ENCODE peak calls at places on chromosomes 11 and 22, in eight cellular contexts. X is stimulated activated CD4-positive, alpha-beta T cell treated with anti-CD3 and anti-CD28 coated beads, Interleukin-4, amount 100 ng/mL, for 24 hours; S is activated T-helper 1 cell treated with anti-CD3 and anti-CD28 coated beads, Interleukin-12 subunit alpha, Interleukin-12 subunit beta, Interleukin-2, Interleukin-4 antibody, amounts not matched to agents 30 ng/mL and 10 ng/mL and 1 ng/mL, durations not matched to agents 14 hours and 24 hours and 36 hours; V is Calu3; R is activated CD4-positive, alpha-beta T cell treated with anti-CD3 and anti-CD28 coated beads for 24 hours; Y is NCI-H1417; F is GM12865; G is stimulated activated CD8-positive, alpha-beta memory T cell treated with anti-CD3 and anti-CD28 coated beads, Interleukin-4, amount 100 ng/mL, for 1 hour. D is an unnamed sample.

GRCh38 chr11:23473782-23474181 is 613.5 kb upstream of the CCDC179 start:
- DNase-seq in F (no peak), R (no peak), G (no peak), S (no peak), X (no peak), Y (no peak), V (no peak), D (no peak)

GRCh38 chr22:23565288-23565941 is 14.7 kb downstream of the IGLL1 start:
- DNase-seq in V (peak; percentile 28), Y (peak; percentile 72), S (no peak), X (no peak), F (peak; percentile 19), G (no peak), R (no peak), D (no peak)

GRCh38 chr11:82733444-82734119 is at the start of gene FAM181B:
- DNase-seq in G (no peak), X (no peak), R (no peak), V (peak; percentile 33), S (peak; percentile 2), Y (peak; percentile 86), F (no peak), D (peak; percentile 84)

GRCh38 chr22:41596776-41597634 is 7.4 kb upstream of the PMM1 start:
- DNase-seq in V (peak; percentile 72), R (no peak), X (peak; percentile 29), F (peak; percentile 43), Y (peak; percentile 42), G (no peak), S (no peak), D (peak; percentile 83)

GRCh38 chr11:11065396-11065795 is 207.5 kb upstream of the ZBED5 start:
- DNase-seq in Y (no peak), V (no peak), R (no peak), F (no peak), X (no peak), G (no peak), S (no peak), D (no peak)

GRCh38 chr11:70145025-70145529 is 58.0 kb upstream of the FADD start:
- DNase-seq in G (no peak), F (no peak), V (no peak), Y (no peak), X (no peak), R (no peak), S (no peak), D (no peak)

GRCh38 chr11:66336234-66337102 is at the start of gene RIN1:
- DNase-seq in G (no peak), F (peak; percentile 89), X (peak; percentile 64), S (peak; percentile 39), R (no peak), V (peak; percentile 76), Y (peak; percentile 71), D (peak; percentile 76)

GRCh38 chr22:23796461-23796860 is 9.7 kb downstream of the SMARCB1 start:
- DNase-seq in Y (no peak), S (no peak), R (no peak), V (no peak), X (no peak), F (no peak), G (no peak), D (no peak)

GRCh38 chr11:8004008-8004407 is 16.9 kb downstream of the EIF3F start:
- DNase-seq in X (no peak), Y (no peak), V (no peak), R (no peak), G (no peak), S (no peak), F (no peak), D (no peak)

GRCh38 chr11:63557548-63557947 is 5.6 kb downstream of the PLAAT2 start:
- DNase-seq in Y (no peak), R (no peak), F (no peak), S (no peak), V (no peak), X (no peak), G (no peak), D (no peak)

GRCh38 chr11:89495951-89496350 is 4.8 kb upstream of the NOX4 start:
- DNase-seq in X (no peak), Y (no peak), V (no peak), S (no peak), F (no peak), G (no peak), R (no peak), D (no peak)

GRCh38 chr11:65555693-65556231 is 2.4 kb downstream of the LTBP3 start:
- DNase-seq in Y (no peak), X (no peak), R (no peak), G (no peak), V (peak; percentile 89), S (no peak), F (no peak), D (no peak)

GRCh38 chr11:73384127-73384441 is 7.9 kb downstream of the RELT start:
- DNase-seq in V (no peak), G (no peak), S (no peak), Y (no peak), X (no peak), R (no peak), F (no peak), D (no peak)

GRCh38 chr11:72012897-72013721 is 14.4 kb downstream of the IL18BP start:
- DNase-seq in G (no peak), R (no peak), F (no peak), V (no peak), Y (no peak), X (no peak), S (no peak), D (peak; percentile 85)

GRCh38 chr11:64800633-64801464 is 2.2 kb downstream of the MAP4K2 start:
- DNase-seq in X (no peak), R (no peak), S (no peak), F (no peak), V (no peak), Y (no peak), G (no peak), D (peak; percentile 79)

GRCh38 chr22:18091916-18092526 is 14.2 kb downstream of the PEX26 start:
- DNase-seq in R (no peak), F (peak; percentile 82), V (peak; percentile 74), X (peak; percentile 35), Y (no peak), S (no peak), G (no peak), D (no peak)

GRCh38 chr11:87081358-87081757 is 43.6 kb downstream of the TMEM135 start:
- DNase-seq in Y (no peak), F (peak; percentile 32), G (no peak), S (no peak), X (no peak), R (no peak), V (no peak), D (no peak)

GRCh38 chr22:31286360-31287255 is 5.7 kb downstream of the PIK3IP1 start:
- DNase-seq in S (peak; percentile 66), F (peak; percentile 44), Y (no peak), V (no peak), X (peak; percentile 72), R (peak; percentile 47), G (no peak), D (peak; percentile 52)

GRCh38 chr22:38089474-38089851 is 5.5 kb upstream of the SLC16A8 start:
- DNase-seq in Y (no peak), S (no peak), X (no peak), R (no peak), V (no peak), G (no peak), F (no peak), D (no peak)

GRCh38 chr11:76388408-76388807 is 7.3 kb downstream of the GVQW3 start:
- DNase-seq in V (no peak), R (no peak), G (no peak), Y (no peak), S (no peak), F (no peak), X (no peak), D (no peak)

GRCh38 chr11:74710291-74710938 is 20.8 kb downstream of the CHRDL2 start:
- DNase-seq in R (no peak), G (no peak), F (no peak), Y (no peak), V (no peak), X (no peak), S (no peak), D (no peak)

GRCh38 chr11:70570693-70571395 is 172.5 kb downstream of the CTTN start:
- DNase-seq in F (no peak), G (no peak), X (no peak), V (no peak), Y (no peak), S (no peak), R (no peak), D (no peak)